ENCODE peak calls at places on chromosomes 6 and 20, in nine cellular contexts. J is tibial artery; F is A549; L is CD8-positive, alpha-beta T cell; N is HCT116; C is gastrocnemius medialis; A is K562; Y is uterus; R is mesenchymal stem cell. U is an unnamed sample. For H3K4me1 and H3K9me3, the result is how much of the 10 kb centered on the place peaks cover.

GRCh38 chr20:50596694-50597021 is 86.5 kb downstream of the PTPN1 start:
- DNase-seq in L (no peak), A (no peak), J (no peak), Y (no peak), N (no peak), F (no peak), R (no peak), C (no peak), U (no peak)

GRCh38 chr20:24479106-24479505 is 9.7 kb downstream of the SYNDIG1 start:
- DNase-seq in J (no peak), L (no peak), A (no peak), R (no peak), N (no peak), C (no peak), Y (no peak), F (no peak), U (no peak)

GRCh38 chr20:25284131-25284601 is 36.3 kb downstream of the PYGB start:
- DNase-seq in A (no peak), C (no peak), Y (peak), N (no peak), J (peak), L (no peak), F (no peak), R (no peak), U (no peak)

GRCh38 chr6:97294451-97294850 is 11.4 kb upstream of the MMS22L start:
- DNase-seq in Y (no peak), J (no peak), A (no peak), C (no peak), N (no peak), R (no peak), F (no peak), L (no peak), U (no peak)

GRCh38 chr20:34834459-34834893 is 9.0 kb upstream of the NCOA6 start:
- DNase-seq in F (peak), L (no peak), C (no peak), A (peak), Y (no peak), J (no peak), N (peak), R (peak), U (no peak)

GRCh38 chr6:5851261-5851757 is 155.4 kb downstream of the NRN1 start:
- DNase-seq in Y (no peak), J (no peak), C (no peak), A (peak), R (peak), L (peak), N (no peak), F (peak), U (peak)

GRCh38 chr6:69866351-69867074 is at the start of gene COL19A1:
- DNase-seq in J (no peak), F (no peak), Y (no peak), R (peak), N (no peak), A (no peak), L (no peak), C (no peak), U (peak)

GRCh38 chr6:43698584-43699349 is 11.2 kb upstream of the MRPS18A start:
- DNase-seq in Y (no peak), R (peak), L (no peak), J (peak), F (no peak), N (no peak), C (peak), A (no peak), U (peak)

GRCh38 chr6:102950967-102951366 is 1557.5 kb downstream of the GRIK2 start:
- DNase-seq in R (no peak), Y (no peak), L (no peak), C (no peak), A (no peak), N (no peak), J (no peak), F (no peak), U (no peak)

GRCh38 chr20:62607366-62608217 is 34.7 kb upstream of the SLCO4A1 start:
- DNase-seq in L (no peak), N (no peak), J (no peak), A (no peak), R (no peak), C (no peak), Y (no peak), F (no peak), U (no peak)

GRCh38 chr6:28587011-28587745 is 61.5 kb downstream of the GPX5 start:
- DNase-seq in A (no peak), F (peak), J (no peak), C (no peak), L (peak), N (no peak), Y (peak), R (peak), U (peak)

GRCh38 chr6:129368076-129368475 is 341.9 kb downstream of the ARHGAP18 start:
- DNase-seq in A (no peak), F (no peak), J (no peak), L (no peak), N (no peak), Y (no peak), R (no peak), C (no peak), U (no peak)

GRCh38 chr6:22732186-22732970 is 163.0 kb downstream of the HDGFL1 start:
- DNase-seq in L (no peak), F (no peak), Y (no peak), C (no peak), R (no peak), J (no peak), A (no peak), N (no peak), U (no peak)

GRCh38 chr6:80742481-80742880 is 636.0 kb downstream of the BCKDHB start:
- DNase-seq in Y (no peak), F (no peak), N (peak), A (no peak), L (no peak), C (no peak), R (peak), J (no peak), U (no peak)

GRCh38 chr20:36454664-36455427 is 86.5 kb upstream of the MYL9 start:
- DNase-seq in F (no peak), N (no peak), J (no peak), C (peak), R (no peak), Y (no peak), A (no peak), L (no peak), U (peak)

GRCh38 chr6:163291622-163292021 is 122.9 kb upstream of the QKI start:
- DNase-seq in R (peak), Y (no peak), L (no peak), N (no peak), C (no peak), J (no peak), A (no peak), F (no peak), U (no peak)

GRCh38 chr20:52035977-52036376 is 155.6 kb downstream of the ZFP64 start:
- DNase-seq in C (no peak), J (no peak), N (no peak), L (no peak), Y (no peak), F (no peak), R (no peak), A (no peak), U (no peak)

GRCh38 chr6:151374024-151374423 is 17.3 kb downstream of the ZBTB2 start:
- DNase-seq in L (no peak), A (peak), Y (no peak), F (no peak), R (peak), N (no peak), J (no peak), C (no peak), U (no peak)

GRCh38 chr6:37127961-37128862 is 41.7 kb upstream of the PIM1 start:
- DNase-seq in L (no peak), C (peak), N (no peak), J (no peak), A (peak), R (peak), F (no peak), Y (no peak), U (no peak)

GRCh38 chr20:62615750-62616251 is 26.5 kb upstream of the SLCO4A1 start:
- DNase-seq in J (no peak), C (no peak), F (no peak), A (no peak), N (no peak), L (no peak), Y (no peak), R (no peak), U (no peak)

DNA sequence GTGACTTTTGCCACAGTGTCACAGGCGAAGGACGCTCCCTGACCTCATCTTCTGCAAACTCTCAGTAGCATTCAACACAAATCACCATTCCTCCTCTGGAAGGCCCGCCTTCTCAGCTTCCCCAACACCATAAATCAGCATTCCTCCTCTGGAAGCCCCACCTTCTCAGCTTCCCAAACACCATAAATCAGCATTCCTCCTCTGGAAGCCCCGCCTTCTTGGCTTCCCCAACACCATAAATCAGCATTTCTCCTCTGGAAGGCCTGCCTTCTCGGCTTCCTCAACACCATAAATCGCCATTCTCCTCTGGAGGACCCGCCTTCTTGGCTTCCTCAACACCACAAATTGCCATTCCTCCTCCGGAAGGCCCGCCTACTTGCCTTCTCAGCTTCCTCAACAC is 288.1 kb upstream of the AGPAT4 start:
- DNase-seq in F (no peak), N (no peak), C (no peak), L (no peak), R (no peak), A (no peak), J (no peak), Y (no peak), U (no peak)
- H3K4me1 ChIP-seq in F (under half), N (under half), C (under half), L (under half), R (under half), A (under half), J (under half), Y (under half), U (under half)

GRCh38 chr6:73308712-73309533 is 45.2 kb downstream of the DPPA5 start:
- DNase-seq in A (peak), L (no peak), Y (no peak), F (peak), J (no peak), N (peak), R (peak), C (no peak), U (no peak)
- H3K27ac ChIP-seq in A (peak), L (no peak), Y (no peak), F (peak), J (peak), N (peak), R (no peak), C (no peak), U (no peak)

GRCh38 chr6:88808381-88808780 is 155.0 kb downstream of the RNGTT start:
- DNase-seq in C (no peak), J (no peak), Y (no peak), A (no peak), N (no peak), R (no peak), F (no peak), L (no peak), U (no peak)

GRCh38 chr6:88807622-88808021 is 155.8 kb downstream of the RNGTT start:
- DNase-seq in R (peak), A (no peak), L (no peak), J (no peak), F (no peak), Y (no peak), C (no peak), N (no peak), U (no peak)

GRCh38 chr6:88806728-88807127 is 156.7 kb downstream of the RNGTT start:
- DNase-seq in Y (no peak), R (no peak), J (no peak), F (no peak), N (no peak), C (no peak), L (no peak), A (no peak), U (no peak)

GRCh38 chr6:88810089-88810488 is 153.3 kb downstream of the RNGTT start:
- DNase-seq in C (no peak), N (no peak), Y (no peak), A (no peak), L (no peak), J (no peak), R (no peak), F (no peak), U (no peak)

GRCh38 chr6:88804701-88805100 is 158.7 kb downstream of the RNGTT start:
- DNase-seq in Y (no peak), J (no peak), C (no peak), N (no peak), F (no peak), R (no peak), A (no peak), L (no peak), U (no peak)
- H3K9me3 ChIP-seq in Y (under half), J (under half), C (under half), N (under half), F (under half), R (under half), A (under half), L (under half), U (under half)

GRCh38 chr6:137781639-137782038 is 85.4 kb upstream of the TNFAIP3 start:
- DNase-seq in F (no peak), Y (no peak), L (no peak), N (no peak), J (no peak), A (no peak), C (no peak), R (no peak), U (no peak)
- H3K4me1 ChIP-seq in F (under half), Y (under half), L (under half), N (under half), J (under half), A (under half), C (under half), R (under half), U (under half)

DNA sequence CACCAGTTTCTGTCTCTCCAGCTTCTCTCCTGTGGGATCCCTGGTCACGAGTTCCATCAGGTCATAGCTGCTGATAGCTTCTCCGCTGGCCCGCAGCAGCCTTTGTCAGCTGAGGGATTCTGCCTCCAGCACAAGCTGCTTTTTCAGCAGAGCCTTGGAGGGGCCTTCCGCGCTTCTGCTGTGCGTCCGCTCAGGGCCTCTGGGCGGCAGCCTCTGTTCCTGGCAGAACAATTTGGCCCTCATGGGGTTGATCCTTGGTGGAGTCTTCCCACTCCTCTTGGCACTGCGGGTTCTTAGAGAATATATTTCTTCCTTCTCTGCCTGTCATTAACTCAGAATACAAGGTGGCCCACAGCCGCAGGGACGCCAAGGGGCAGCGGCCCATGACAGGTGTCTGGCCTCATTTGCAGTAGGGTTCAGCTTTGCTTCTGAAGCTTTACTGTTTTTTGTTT is 158.8 kb downstream of the DTNBP1 start:
- DNase-seq in L (no peak), N (no peak), F (no peak), R (no peak), A (no peak), Y (peak), J (peak), C (peak), U (peak)
- H3K27ac ChIP-seq in L (no peak), N (no peak), F (no peak), R (peak), A (no peak), Y (peak), J (peak), C (peak), U (peak)

GRCh38 chr20:60424267-60424904 is 466.2 kb downstream of the CDH26 start:
- DNase-seq in R (no peak), Y (no peak), C (no peak), N (no peak), F (no peak), L (no peak), A (no peak), J (no peak), U (no peak)
- H3K9me3 ChIP-seq in R (under half), Y (under half), C (under half), N (under half), F (under half), L (under half), A (under half), J (under half), U (under half)

GRCh38 chr20:43583982-43584432 is 6.7 kb upstream of the IFT52 start:
- DNase-seq in N (no peak), Y (peak), R (peak), C (peak), A (peak), L (no peak), F (no peak), J (peak), U (peak)

GRCh38 chr20:43583133-43583864 is 7.4 kb upstream of the IFT52 start:
- DNase-seq in R (no peak), N (no peak), J (no peak), C (no peak), A (no peak), Y (no peak), L (no peak), F (no peak), U (no peak)

GRCh38 chr20:43590036-43590391 is 723 bp upstream of the IFT52 start:
- DNase-seq in C (no peak), R (no peak), N (no peak), F (peak), J (no peak), A (no peak), L (no peak), Y (peak), U (peak)

GRCh38 chr20:43584448-43585138 is 6.1 kb upstream of the IFT52 start:
- DNase-seq in C (no peak), J (no peak), N (no peak), R (peak), A (no peak), L (no peak), Y (no peak), F (no peak), U (no peak)

DNA sequence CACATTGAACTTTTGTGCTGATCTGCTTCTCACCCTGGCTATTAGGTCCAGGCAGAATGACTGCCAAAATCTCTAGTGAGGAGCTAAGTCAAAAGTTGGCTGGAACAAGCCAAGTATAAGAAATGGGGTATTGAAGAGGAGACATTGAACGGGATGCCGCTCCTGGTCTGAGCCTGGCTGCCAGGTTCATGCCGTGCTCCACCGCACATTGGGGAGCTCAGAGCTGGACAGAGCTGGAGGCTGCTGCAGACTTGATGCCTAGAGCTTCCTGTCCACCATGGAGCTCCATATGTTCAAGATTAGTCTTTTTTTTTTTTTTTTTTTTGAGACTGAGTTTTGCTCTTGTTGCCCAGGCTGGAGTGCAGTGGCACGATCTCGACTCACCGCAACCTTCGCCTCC is 4.1 kb upstream of the IFT52 start:
- DNase-seq in J (no peak), N (no peak), A (no peak), C (no peak), R (no peak), F (no peak), Y (no peak), L (no peak), U (no peak)
- H3K4me1 ChIP-seq in J (under half), N (under half), A (under half), C (under half), R (under half), F (under half), Y (under half), L (under half), U (under half)